ENCODE peak calls at places on chromosomes 1 and 21, in four cellular contexts. E is K562, F is GM12878, B is HepG2. K is an unnamed sample.

GRCh38 chr1:19529570-19530145 is 44.3 kb upstream of the CAPZB start:
- DNase-seq in E (no peak), F (no peak), B (no peak), K (no peak)

GRCh38 chr1:21565285-21565684 is 56.1 kb downstream of the ALPL start:
- DNase-seq in E (no peak), F (no peak), B (no peak), K (no peak)

GRCh38 chr1:171245458-171246064 is 2.7 kb upstream of the FMO1 start:
- DNase-seq in E (peak; percentile 55), F (no peak), B (peak; percentile 25), K (peak; percentile 36)

GRCh38 chr1:85019989-85020388 is 23.1 kb upstream of the MCOLN2 start:
- DNase-seq in E (no peak), F (no peak), B (no peak), K (no peak)

GRCh38 chr1:230977781-230978490 is 725 bp downstream of the TTC13 start:
- DNase-seq in E (peak; percentile 55), F (no peak), B (peak; percentile 55), K (peak; percentile 34)

GRCh38 chr21:39033878-39034589 is 149.2 kb downstream of the PSMG1 start:
- DNase-seq in E (no peak), F (no peak), B (peak; percentile 98), K (no peak)

GRCh38 chr1:56081151-56081550 is 498.2 kb downstream of the PLPP3 start:
- DNase-seq in E (no peak), F (no peak), B (no peak), K (no peak)

GRCh38 chr1:26570287-26570686 is 40.7 kb downstream of the RPS6KA1 start:
- DNase-seq in E (no peak), F (no peak), B (no peak), K (no peak)

GRCh38 chr1:175927944-175928343 is 184.5 kb upstream of the TNR start:
- DNase-seq in E (no peak), F (no peak), B (no peak), K (no peak)

GRCh38 chr1:13462682-13463081 is 51.1 kb downstream of the LRRC38 start:
- DNase-seq in E (no peak), F (no peak), B (no peak), K (no peak)

GRCh38 chr1:3499611-3500010 is 45.1 kb downstream of the ARHGEF16 start:
- DNase-seq in E (no peak), F (no peak), B (no peak), K (no peak)

GRCh38 chr21:33411949-33412430 is 8.8 kb downstream of the IFNGR2 start:
- DNase-seq in E (no peak), F (no peak), B (peak; percentile 50), K (no peak)

GRCh38 chr21:33412832-33413519 is 9.8 kb downstream of the IFNGR2 start:
- DNase-seq in E (no peak), F (no peak), B (peak; percentile 98), K (no peak)

GRCh38 chr21:33418686-33419085 is 15.5 kb downstream of the IFNGR2 start:
- DNase-seq in E (no peak), F (no peak), B (no peak), K (no peak)

GRCh38 chr21:33414926-33415325 is 11.7 kb downstream of the IFNGR2 start:
- DNase-seq in E (no peak), F (no peak), B (no peak), K (no peak)

GRCh38 chr21:33414068-33414467 is 10.9 kb downstream of the IFNGR2 start:
- DNase-seq in E (no peak), F (no peak), B (no peak), K (no peak)
- TF ChIP-seq NR2C2 in E (no peak), F (no peak), B (no peak), K (no peak)

GRCh38 chr1:101314244-101314643 is 77.4 kb downstream of the S1PR1 start:
- DNase-seq in E (no peak), F (no peak), B (no peak), K (no peak)
- TF ChIP-seq NR2C2 in E (no peak), F (no peak), B (no peak), K (no peak)

DNA sequence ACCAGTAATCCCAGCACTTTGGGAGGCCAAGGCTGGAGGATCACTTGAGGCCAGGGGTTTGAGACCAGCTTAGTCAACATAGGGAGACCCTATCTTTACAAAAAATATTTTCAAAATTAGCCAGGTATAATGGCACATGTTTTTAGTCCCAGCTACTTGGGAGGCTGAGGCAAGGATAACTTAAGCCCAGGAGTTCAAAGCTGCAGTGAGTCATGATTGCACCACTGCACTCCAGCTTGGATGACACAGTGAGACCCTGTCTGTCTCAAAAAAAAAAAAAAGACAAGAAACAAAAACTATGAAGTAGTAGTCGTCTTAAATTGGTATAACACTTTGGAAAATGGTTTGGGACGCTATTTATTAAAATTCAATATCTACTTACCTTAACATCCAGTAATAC is 7.7 kb downstream of the AIM2 start:
- DNase-seq in E (no peak), F (no peak), B (no peak), K (no peak)
- TF ChIP-seq NR2C2 in E (no peak), F (no peak), B (no peak), K (no peak)

GRCh38 chr1:77170687-77171086 is 48.5 kb downstream of the PIGK start:
- DNase-seq in E (no peak), F (no peak), B (no peak), K (no peak)
- TF ChIP-seq NR2C2 in E (no peak), F (no peak), B (no peak), K (no peak)

GRCh38 chr1:42680921-42681683 is 1.1 kb upstream of the YBX1 start:
- DNase-seq in E (no peak), F (no peak), B (no peak), K (no peak)
- TF ChIP-seq NR2C2 in E (no peak), F (no peak), B (no peak), K (no peak)